ENCODE peak calls at places on chromosome 9, in nine cellular contexts. One of them, this sample, is unnamed.
A peak's percentile ranks its signal among the peaks of the same experiment; 100 is the strongest.

GRCh38 chr9:115167175-115167574 is 49.2 kb upstream of the TNC start:
- DNase-seq in GM23248: peak; percentile 87
- DNase-seq in smooth muscle cell of the brain vasculature: no peak
- DNase-seq in left ventricle myocardium inferior: no peak
- DNase-seq in cardiac fibroblast: peak; percentile 39
- DNase-seq in LoVo: no peak
- DNase-seq in KG1: no peak
- DNase-seq in sigmoid colon: no peak
- DNase-seq in activated CD8-positive, alpha-beta memory T cell treated with anti-CD3 and anti-CD28 coated beads for 24 hours: no peak
- DNase-seq in this sample: no peak

GRCh38 chr9:4572184-4572826 is 82.0 kb downstream of the SLC1A1 start:
- DNase-seq in LoVo: no peak
- DNase-seq in left ventricle myocardium inferior: no peak
- DNase-seq in GM23248: no peak
- DNase-seq in activated CD8-positive, alpha-beta memory T cell treated with anti-CD3 and anti-CD28 coated beads for 24 hours: no peak
- DNase-seq in cardiac fibroblast: no peak
- DNase-seq in KG1: no peak
- DNase-seq in sigmoid colon: no peak
- DNase-seq in smooth muscle cell of the brain vasculature: no peak
- DNase-seq in this sample: no peak

GRCh38 chr9:91187965-91188344 is 173.8 kb downstream of the AUH start:
- DNase-seq in LoVo: no peak
- DNase-seq in smooth muscle cell of the brain vasculature: peak; percentile 77
- DNase-seq in cardiac fibroblast: peak; percentile 73
- DNase-seq in sigmoid colon: peak; percentile 84
- DNase-seq in KG1: no peak
- DNase-seq in activated CD8-positive, alpha-beta memory T cell treated with anti-CD3 and anti-CD28 coated beads for 24 hours: peak; percentile 44
- DNase-seq in left ventricle myocardium inferior: no peak
- DNase-seq in GM23248: peak; percentile 95
- DNase-seq in this sample: no peak

GRCh38 chr9:10899509-10899908 is 286.7 kb upstream of the PTPRD start:
- DNase-seq in cardiac fibroblast: no peak
- DNase-seq in smooth muscle cell of the brain vasculature: no peak
- DNase-seq in sigmoid colon: no peak
- DNase-seq in left ventricle myocardium inferior: no peak
- DNase-seq in GM23248: no peak
- DNase-seq in activated CD8-positive, alpha-beta memory T cell treated with anti-CD3 and anti-CD28 coated beads for 24 hours: no peak
- DNase-seq in KG1: no peak
- DNase-seq in LoVo: no peak
- DNase-seq in this sample: no peak

GRCh38 chr9:16202913-16203734 is 650.3 kb downstream of the CCDC171 start:
- DNase-seq in left ventricle myocardium inferior: no peak
- DNase-seq in GM23248: peak; percentile 88
- DNase-seq in KG1: no peak
- DNase-seq in cardiac fibroblast: peak; percentile 77
- DNase-seq in activated CD8-positive, alpha-beta memory T cell treated with anti-CD3 and anti-CD28 coated beads for 24 hours: no peak
- DNase-seq in smooth muscle cell of the brain vasculature: peak; percentile 82
- DNase-seq in LoVo: peak; percentile 15
- DNase-seq in sigmoid colon: no peak
- DNase-seq in this sample: no peak

GRCh38 chr9:135098400-135099105 is 11.1 kb downstream of the OLFM1 start:
- DNase-seq in activated CD8-positive, alpha-beta memory T cell treated with anti-CD3 and anti-CD28 coated beads for 24 hours: no peak
- DNase-seq in cardiac fibroblast: no peak
- DNase-seq in sigmoid colon: no peak
- DNase-seq in GM23248: peak; percentile 38
- DNase-seq in left ventricle myocardium inferior: no peak
- DNase-seq in KG1: no peak
- DNase-seq in smooth muscle cell of the brain vasculature: no peak
- DNase-seq in LoVo: no peak
- DNase-seq in this sample: no peak

GRCh38 chr9:129654641-129655040 is 10.8 kb upstream of the PRRX2 start:
- DNase-seq in sigmoid colon: no peak
- DNase-seq in LoVo: no peak
- DNase-seq in KG1: no peak
- DNase-seq in smooth muscle cell of the brain vasculature: no peak
- DNase-seq in left ventricle myocardium inferior: no peak
- DNase-seq in cardiac fibroblast: no peak
- DNase-seq in GM23248: no peak
- DNase-seq in activated CD8-positive, alpha-beta memory T cell treated with anti-CD3 and anti-CD28 coated beads for 24 hours: no peak
- DNase-seq in this sample: no peak

GRCh38 chr9:123445981-123446610 is 90.1 kb downstream of the CRB2 start:
- DNase-seq in KG1: no peak
- DNase-seq in GM23248: peak; percentile 19
- DNase-seq in smooth muscle cell of the brain vasculature: no peak
- DNase-seq in activated CD8-positive, alpha-beta memory T cell treated with anti-CD3 and anti-CD28 coated beads for 24 hours: no peak
- DNase-seq in LoVo: no peak
- DNase-seq in left ventricle myocardium inferior: no peak
- DNase-seq in sigmoid colon: no peak
- DNase-seq in cardiac fibroblast: peak; percentile 6
- DNase-seq in this sample: no peak

GRCh38 chr9:110278080-110278707 is 21.9 kb upstream of the TXN start:
- DNase-seq in LoVo: peak; percentile 70
- DNase-seq in smooth muscle cell of the brain vasculature: no peak
- DNase-seq in sigmoid colon: no peak
- DNase-seq in KG1: no peak
- DNase-seq in left ventricle myocardium inferior: no peak
- DNase-seq in cardiac fibroblast: peak; percentile 9
- DNase-seq in GM23248: peak; percentile 57
- DNase-seq in activated CD8-positive, alpha-beta memory T cell treated with anti-CD3 and anti-CD28 coated beads for 24 hours: no peak
- DNase-seq in this sample: no peak

GRCh38 chr9:136984464-136985026 is 1.8 kb downstream of the LCNL1 start:
- DNase-seq in cardiac fibroblast: no peak
- DNase-seq in GM23248: no peak
- DNase-seq in sigmoid colon: no peak
- DNase-seq in KG1: no peak
- DNase-seq in activated CD8-positive, alpha-beta memory T cell treated with anti-CD3 and anti-CD28 coated beads for 24 hours: no peak
- DNase-seq in LoVo: no peak
- DNase-seq in left ventricle myocardium inferior: no peak
- DNase-seq in smooth muscle cell of the brain vasculature: no peak
- DNase-seq in this sample: no peak

GRCh38 chr9:38761999-38762398 is 42.1 kb upstream of the FAM240B start:
- DNase-seq in activated CD8-positive, alpha-beta memory T cell treated with anti-CD3 and anti-CD28 coated beads for 24 hours: no peak
- DNase-seq in KG1: no peak
- DNase-seq in sigmoid colon: no peak
- DNase-seq in cardiac fibroblast: no peak
- DNase-seq in left ventricle myocardium inferior: no peak
- DNase-seq in GM23248: no peak
- DNase-seq in LoVo: no peak
- DNase-seq in smooth muscle cell of the brain vasculature: no peak
- DNase-seq in this sample: no peak

This sample was measured in activated T-helper 9 cell treated with anti-CD3 and anti-CD28 coated beads, Interleukin-2, amount 50 U/mL, for 16 hours.